ENCODE peak calls at places on chromosomes 4 and X, in six cellular contexts. R is astrocyte of the spinal cord, W is HFF-Myc, J is colonic mucosa, P is A549, K is GM12865. M is an unnamed sample.

GRCh38 chr4:180057891-180058643 is 2185.1 kb upstream of the TENM3 start:
- DNase-seq in P (peak), J (peak), K (peak), W (no peak), R (peak), M (no peak)

GRCh38 chr4:149933883-149934282 is 118.2 kb upstream of the IQCM start:
- DNase-seq in P (no peak), W (no peak), J (no peak), K (no peak), R (no peak), M (no peak)

GRCh38 chr4:90425893-90426292 is 298.7 kb downstream of the CCSER1 start:
- DNase-seq in R (no peak), P (no peak), W (no peak), K (no peak), J (no peak), M (no peak)

GRCh38 chr4:56468097-56468422 is 643 bp downstream of the SRP72 start:
- DNase-seq in K (peak), R (no peak), J (peak), W (no peak), P (peak), M (no peak)

GRCh38 chrX:12901486-12901885 is 4.9 kb upstream of the TLR8 start:
- DNase-seq in R (peak), J (peak), K (peak), P (peak), W (peak), M (no peak)

GRCh38 chr4:54802336-54802735 is 144.6 kb downstream of the KIT start:
- DNase-seq in W (no peak), R (no peak), P (no peak), K (no peak), J (no peak), M (no peak)

GRCh38 chr4:75710246-75710645 is 14.1 kb upstream of the USO1 start:
- DNase-seq in J (no peak), K (no peak), W (no peak), P (no peak), R (peak), M (no peak)

GRCh38 chr4:135192746-135193535 is 991.4 kb upstream of the PABPC4L start:
- DNase-seq in J (no peak), R (no peak), P (no peak), K (no peak), W (no peak), M (no peak)

GRCh38 chrX:7127058-7127457 is 20.5 kb upstream of the STS start:
- DNase-seq in R (no peak), W (no peak), J (no peak), K (no peak), P (no peak), M (no peak)

GRCh38 chrX:124455966-124456365 is 109.6 kb downstream of the SH2D1A start:
- DNase-seq in R (no peak), W (no peak), K (no peak), P (no peak), J (no peak), M (no peak)

GRCh38 chr4:107619065-107619464 is 101.0 kb downstream of the PAPSS1 start:
- DNase-seq in R (peak), P (no peak), W (peak), J (no peak), K (no peak), M (no peak)

GRCh38 chrX:41558531-41558930 is 111.4 kb downstream of the NYX start:
- DNase-seq in K (peak), J (no peak), P (peak), R (peak), W (no peak), M (no peak)

GRCh38 chrX:80174925-80175574 is 160.5 kb downstream of the TBX22 start:
- DNase-seq in J (no peak), R (no peak), P (no peak), K (no peak), W (no peak), M (no peak)

GRCh38 chr4:119748853-119749252 is 120.2 kb upstream of the PDE5A start:
- DNase-seq in J (no peak), R (no peak), W (no peak), P (no peak), K (no peak), M (no peak)

GRCh38 chr4:41124916-41125548 is 89.3 kb downstream of the APBB2 start:
- DNase-seq in P (no peak), R (peak), K (no peak), W (no peak), J (no peak), M (no peak)

GRCh38 chr4:86892639-86892965 is 380 bp upstream of the C4orf36 start:
- DNase-seq in K (peak), J (no peak), W (no peak), R (no peak), P (no peak), M (no peak)

GRCh38 chrX:116230136-116230886 is 59.8 kb downstream of the AGTR2 start:
- DNase-seq in J (no peak), W (no peak), P (no peak), K (no peak), R (no peak), M (no peak)

GRCh38 chr4:106315476-106315967 is 487 bp downstream of the TBCK start:
- DNase-seq in R (peak), W (no peak), P (peak), J (peak), K (no peak), M (no peak)

GRCh38 chr4:174713821-174714220 is 115.2 kb downstream of the GLRA3 start:
- DNase-seq in K (no peak), P (no peak), R (no peak), J (no peak), W (no peak), M (no peak)

GRCh38 chrX:46791927-46792825 is 33.3 kb upstream of the SLC9A7 start:
- DNase-seq in P (peak), W (peak), K (peak), J (no peak), R (peak), M (peak)

GRCh38 chr4:7693711-7694110 is 245.9 kb downstream of the AFAP1 start:
- DNase-seq in P (no peak), R (no peak), W (no peak), K (no peak), J (no peak), M (no peak)

GRCh38 chr4:38523524-38524448 is 140.2 kb upstream of the KLF3 start:
- DNase-seq in W (no peak), K (peak), R (no peak), J (no peak), P (no peak), M (peak)

GRCh38 chr4:153383131-153383530 is 38.6 kb downstream of the MND1 start:
- DNase-seq in P (no peak), W (peak), J (no peak), K (no peak), R (no peak), M (no peak)

GRCh38 chr4:76515975-76516853 is 81.2 kb downstream of the SHROOM3 start:
- DNase-seq in P (no peak), W (no peak), J (no peak), R (no peak), K (peak), M (peak)

GRCh38 chr4:71293705-71294104 is 45.1 kb upstream of the SLC4A4 start:
- DNase-seq in K (no peak), J (no peak), P (no peak), R (peak), W (no peak), M (no peak)

GRCh38 chr4:112073201-112073600 is 72.1 kb upstream of the FAM241A start:
- DNase-seq in W (no peak), K (no peak), R (no peak), J (no peak), P (no peak), M (no peak)

GRCh38 chrX:148794350-148794749 is 293.9 kb downstream of the AFF2 start:
- DNase-seq in R (no peak), P (no peak), K (peak), W (no peak), J (no peak), M (no peak)

GRCh38 chrX:43845776-43846175 is 36.5 kb downstream of the MAOB start:
- DNase-seq in K (no peak), P (no peak), J (no peak), R (no peak), W (no peak), M (no peak)

GRCh38 chr4:128775916-128776315 is 33.6 kb upstream of the JADE1 start:
- DNase-seq in W (no peak), R (no peak), P (no peak), K (no peak), J (no peak), M (no peak)

GRCh38 chrX:21870494-21870893 is 14.7 kb downstream of the YY2 start:
- DNase-seq in K (no peak), J (no peak), W (no peak), R (no peak), P (no peak), M (no peak)

GRCh38 chrX:153989971-153990655 is 17.6 kb downstream of the TMEM187 start:
- DNase-seq in K (no peak), R (no peak), P (no peak), W (no peak), J (no peak), M (no peak)

GRCh38 chr4:185312699-185313098 is 83.0 kb downstream of the LRP2BP start:
- DNase-seq in P (no peak), R (no peak), W (no peak), K (no peak), J (no peak), M (no peak)

GRCh38 chr4:30553151-30553550 is 167.0 kb upstream of the PCDH7 start:
- DNase-seq in J (no peak), P (no peak), R (no peak), W (no peak), K (no peak), M (no peak)

GRCh38 chr4:46992338-46992737 is 1.0 kb downstream of the GABRA4 start:
- DNase-seq in W (no peak), J (no peak), P (no peak), K (no peak), R (no peak), M (no peak)

GRCh38 chrX:44183329-44183728 is 160.1 kb downstream of the EFHC2 start:
- DNase-seq in K (no peak), J (no peak), P (no peak), W (no peak), R (no peak), M (no peak)

GRCh38 chrX:12548341-12548740 is 242.9 kb upstream of the PRPS2 start:
- DNase-seq in K (no peak), P (no peak), R (no peak), W (no peak), J (no peak), M (no peak)

GRCh38 chr4:22071749-22072148 is 123.2 kb upstream of the KCNIP4 start:
- DNase-seq in W (no peak), J (no peak), K (peak), R (no peak), P (no peak), M (no peak)

GRCh38 chrX:66030505-66031317 is 9.2 kb downstream of the VSIG4 start:
- DNase-seq in P (no peak), R (no peak), W (no peak), K (peak), J (peak), M (no peak)

GRCh38 chrX:55342533-55343501 is 78.1 kb upstream of the PAGE3 start:
- DNase-seq in W (no peak), K (peak), P (peak), R (no peak), J (peak), M (peak)

GRCh38 chr4:113636438-113636818 is 125.1 kb downstream of the CAMK2D start:
- DNase-seq in K (peak), R (no peak), J (no peak), P (no peak), W (no peak), M (peak)

GRCh38 chr4:18248611-18249010 is 227.1 kb upstream of the LCORL start:
- DNase-seq in P (no peak), R (no peak), K (peak), J (no peak), W (no peak), M (no peak)
- H3K4me3 ChIP-seq in P (no peak), R (no peak), K (no peak), J (no peak), W (no peak), M (no peak)

DNA sequence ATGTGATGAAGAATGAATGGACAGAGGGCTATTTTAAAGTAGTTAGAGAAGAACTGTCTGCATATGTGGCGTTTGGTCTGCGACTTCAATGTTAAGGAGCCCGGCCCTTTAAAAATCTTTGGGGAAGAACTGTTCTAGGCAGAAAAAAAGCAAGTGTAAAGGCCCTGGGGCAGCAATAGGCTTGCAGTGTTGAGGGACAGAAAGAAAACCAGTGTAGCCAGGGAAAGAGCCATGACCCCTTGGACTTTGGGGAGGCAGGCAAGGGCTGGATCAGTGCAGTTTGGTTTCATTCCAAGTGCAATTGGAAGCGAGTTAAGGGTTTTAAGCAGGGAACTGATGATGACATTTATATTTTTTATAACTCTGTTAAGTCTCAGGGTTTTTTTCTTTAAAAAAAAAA is 7.9 kb downstream of the GLA start:
- DNase-seq in R (no peak), P (no peak), W (no peak), K (no peak), J (no peak), M (no peak)
- TF ChIP-seq CTCF in R (no peak), P (no peak), W (no peak), K (no peak), J (no peak), M (no peak)

GRCh38 chr4:1549638-1550035 is 134.5 kb downstream of the FAM53A start:
- DNase-seq in P (no peak), R (no peak), W (no peak), K (no peak), J (no peak), M (no peak)
- H3K4me3 ChIP-seq in P (no peak), R (no peak), W (no peak), K (no peak), J (no peak), M (no peak)

GRCh38 chr4:159195400-159195799 is 92.5 kb downstream of the RAPGEF2 start:
- DNase-seq in W (no peak), K (no peak), P (no peak), J (no peak), R (no peak), M (no peak)

GRCh38 chr4:159188646-159189045 is 85.8 kb downstream of the RAPGEF2 start:
- DNase-seq in R (no peak), W (no peak), K (no peak), J (no peak), P (no peak), M (no peak)

GRCh38 chr4:159193256-159193655 is 90.4 kb downstream of the RAPGEF2 start:
- DNase-seq in K (no peak), W (no peak), P (no peak), R (no peak), J (no peak), M (no peak)

GRCh38 chr4:159190646-159191045 is 87.8 kb downstream of the RAPGEF2 start:
- DNase-seq in R (no peak), P (no peak), K (no peak), J (no peak), W (no peak), M (no peak)

DNA sequence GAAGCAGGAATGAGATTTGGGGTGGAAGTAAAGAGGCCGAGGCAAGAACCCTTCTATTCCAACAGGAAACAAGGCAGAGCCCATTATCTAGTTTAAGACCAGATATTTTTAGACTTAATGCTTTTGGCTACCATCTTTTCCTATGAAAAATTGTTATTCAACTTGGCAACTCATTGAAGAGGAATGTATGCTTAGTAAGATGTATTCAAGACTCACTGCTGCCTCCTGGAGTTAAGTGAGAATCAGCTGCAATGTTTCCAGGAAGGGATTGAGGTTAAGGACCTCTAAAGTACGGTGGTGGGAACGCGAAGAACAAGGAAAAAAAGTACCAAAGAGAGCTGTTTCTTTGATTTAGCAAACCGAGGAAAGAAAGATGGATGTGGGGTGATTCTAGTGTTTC is 89.1 kb downstream of the RAPGEF2 start:
- DNase-seq in J (no peak), R (peak), K (no peak), W (peak), P (peak), M (no peak)
- TF ChIP-seq CTCF in J (no peak), R (peak), K (no peak), W (peak), P (peak), M (peak)

GRCh38 chr4:100841911-100842310 is 324.1 kb upstream of the EMCN start:
- DNase-seq in P (no peak), W (no peak), J (no peak), R (peak), K (no peak), M (no peak)

GRCh38 chr4:100839712-100840111 is 321.9 kb upstream of the EMCN start:
- DNase-seq in J (no peak), K (no peak), P (no peak), W (no peak), R (no peak), M (no peak)

GRCh38 chr4:100842856-100843255 is 325.0 kb upstream of the EMCN start:
- DNase-seq in J (no peak), P (no peak), W (no peak), K (no peak), R (no peak), M (no peak)

GRCh38 chr4:100848865-100849264 is 331.0 kb upstream of the EMCN start:
- DNase-seq in K (peak), R (no peak), J (no peak), W (no peak), P (no peak), M (peak)

DNA sequence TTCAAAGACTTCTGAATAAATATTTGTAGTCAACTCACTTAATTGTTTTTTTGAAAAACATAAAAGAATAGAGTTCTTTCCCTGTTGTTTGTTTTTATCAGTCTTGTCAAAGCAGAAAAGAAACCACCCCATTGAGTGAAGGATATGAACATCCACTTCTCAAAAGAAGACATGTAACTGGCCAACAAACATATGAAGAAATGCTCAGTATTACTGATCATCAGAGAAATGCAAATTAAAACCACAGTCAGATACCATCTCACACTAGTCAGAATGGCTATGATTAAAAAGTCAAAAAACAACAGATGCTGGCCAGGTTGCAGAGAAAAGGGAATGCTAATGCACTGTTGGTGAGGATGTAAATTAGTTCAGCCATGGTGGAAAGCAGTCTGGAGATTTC is 326.1 kb upstream of the EMCN start:
- DNase-seq in J (no peak), K (peak), R (no peak), P (no peak), W (no peak), M (no peak)
- H3K4me3 ChIP-seq in J (no peak), K (no peak), R (no peak), P (no peak), W (no peak), M (no peak)

M was measured in GM12864.